ENCODE peak calls at places on chromosomes 5 and 9, in five cellular contexts. One of them, this sample, is unnamed.

GRCh38 chr9:96509026-96509425 is 59.1 kb downstream of the HABP4 start:
- DNase-seq in K562: no peak
- DNase-seq in AG10803: no peak
- DNase-seq in OCI-LY7: no peak
- DNase-seq in stomach: no peak
- DNase-seq in this sample: no peak

GRCh38 chr5:83306572-83307241 is 164.8 kb upstream of the VCAN start:
- DNase-seq in K562: no peak
- DNase-seq in AG10803: peak; percentile 90
- DNase-seq in OCI-LY7: no peak
- DNase-seq in stomach: peak; percentile 29
- DNase-seq in this sample: peak; percentile 76

GRCh38 chr9:89387970-89388867 is 69.9 kb downstream of the SECISBP2 start:
- DNase-seq in K562: no peak
- DNase-seq in AG10803: peak; percentile 95
- DNase-seq in OCI-LY7: no peak
- DNase-seq in stomach: peak; percentile 42
- DNase-seq in this sample: peak; percentile 11

GRCh38 chr5:149733129-149733900 is 3.2 kb downstream of the PPARGC1B start:
- DNase-seq in K562: no peak
- DNase-seq in AG10803: no peak
- DNase-seq in OCI-LY7: no peak
- DNase-seq in stomach: no peak
- DNase-seq in this sample: no peak

GRCh38 chr5:109102291-109102690 is 307.5 kb downstream of the PJA2 start:
- DNase-seq in K562: no peak
- DNase-seq in AG10803: peak; percentile 11
- DNase-seq in OCI-LY7: no peak
- DNase-seq in stomach: no peak
- DNase-seq in this sample: no peak

GRCh38 chr5:113034182-113034773 is 57.7 kb downstream of the DCP2 start:
- DNase-seq in K562: no peak
- DNase-seq in AG10803: peak; percentile 92
- DNase-seq in OCI-LY7: no peak
- DNase-seq in stomach: no peak
- DNase-seq in this sample: peak; percentile 92

GRCh38 chr9:75834878-75835277 is 55.6 kb upstream of the PCSK5 start:
- DNase-seq in K562: no peak
- DNase-seq in AG10803: no peak
- DNase-seq in OCI-LY7: no peak
- DNase-seq in stomach: no peak
- DNase-seq in this sample: no peak

GRCh38 chr9:69570091-69570451 is 102.1 kb downstream of the APBA1 start:
- DNase-seq in K562: no peak
- DNase-seq in AG10803: no peak
- DNase-seq in OCI-LY7: no peak
- DNase-seq in stomach: no peak
- DNase-seq in this sample: no peak

GRCh38 chr9:99436636-99437035 is 214.6 kb downstream of the SEC61B start:
- DNase-seq in K562: no peak
- DNase-seq in AG10803: peak; percentile 63
- DNase-seq in OCI-LY7: no peak
- DNase-seq in stomach: no peak
- DNase-seq in this sample: no peak

GRCh38 chr5:23507278-23507685 is at the start of gene PRDM9:
- DNase-seq in K562: peak; percentile 7
- DNase-seq in AG10803: no peak
- DNase-seq in OCI-LY7: no peak
- DNase-seq in stomach: no peak
- DNase-seq in this sample: no peak

DNA sequence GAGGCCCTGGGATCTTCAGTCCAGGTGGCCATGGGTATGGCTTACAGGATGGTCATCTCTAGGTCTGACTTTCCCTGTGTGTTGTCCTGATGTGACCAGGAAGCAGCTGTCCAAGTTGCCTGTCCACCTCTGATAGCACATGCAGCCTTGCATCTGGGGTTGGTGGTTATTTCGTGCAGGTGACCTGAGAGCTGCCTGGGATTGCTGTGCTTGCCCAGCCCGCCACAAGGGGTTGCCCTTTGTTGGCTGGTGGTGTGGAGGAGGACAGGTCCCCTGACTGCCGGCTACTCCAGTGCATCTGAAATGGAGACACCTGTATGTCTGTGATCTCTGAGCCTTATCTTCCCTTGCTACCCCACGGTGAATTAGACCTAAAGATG is 212.6 kb downstream of the ARHGAP26 start:
- DNase-seq in K562: peak; percentile 25
- DNase-seq in AG10803: no peak
- DNase-seq in OCI-LY7: peak; percentile 62
- DNase-seq in stomach: no peak
- DNase-seq in this sample: no peak
- TF ChIP-seq CTCF in K562: peak; percentile 45
- TF ChIP-seq CTCF in AG10803: no peak
- TF ChIP-seq CTCF in OCI-LY7: peak; percentile 62
- TF ChIP-seq CTCF in stomach: no peak
- TF ChIP-seq CTCF in this sample: peak; percentile 49

DNA sequence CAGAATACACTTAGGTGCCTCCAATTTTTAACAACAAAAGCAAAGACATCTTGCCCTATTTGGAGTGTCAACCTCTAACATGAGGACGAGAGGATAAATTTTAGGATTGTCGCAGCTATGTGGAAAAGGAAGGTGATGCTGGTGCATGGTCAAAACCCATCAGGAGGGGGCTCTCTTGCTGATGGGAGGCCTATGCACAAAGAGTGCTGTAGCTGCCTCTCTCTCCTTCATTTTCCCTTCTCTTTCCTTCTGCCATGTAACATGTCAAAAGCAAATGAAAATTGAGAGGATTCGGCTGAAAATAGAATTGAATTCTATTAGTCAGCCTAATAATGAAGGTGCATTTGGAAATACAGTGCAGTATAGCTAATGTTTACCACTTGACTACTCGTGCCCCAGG is 578.7 kb upstream of the ZNF462 start:
- DNase-seq in K562: no peak
- DNase-seq in AG10803: no peak
- DNase-seq in OCI-LY7: no peak
- DNase-seq in stomach: no peak
- DNase-seq in this sample: no peak
- TF ChIP-seq CTCF in K562: no peak
- TF ChIP-seq CTCF in AG10803: peak; percentile 28
- TF ChIP-seq CTCF in OCI-LY7: peak; percentile 19
- TF ChIP-seq CTCF in stomach: no peak
- TF ChIP-seq CTCF in this sample: no peak

DNA sequence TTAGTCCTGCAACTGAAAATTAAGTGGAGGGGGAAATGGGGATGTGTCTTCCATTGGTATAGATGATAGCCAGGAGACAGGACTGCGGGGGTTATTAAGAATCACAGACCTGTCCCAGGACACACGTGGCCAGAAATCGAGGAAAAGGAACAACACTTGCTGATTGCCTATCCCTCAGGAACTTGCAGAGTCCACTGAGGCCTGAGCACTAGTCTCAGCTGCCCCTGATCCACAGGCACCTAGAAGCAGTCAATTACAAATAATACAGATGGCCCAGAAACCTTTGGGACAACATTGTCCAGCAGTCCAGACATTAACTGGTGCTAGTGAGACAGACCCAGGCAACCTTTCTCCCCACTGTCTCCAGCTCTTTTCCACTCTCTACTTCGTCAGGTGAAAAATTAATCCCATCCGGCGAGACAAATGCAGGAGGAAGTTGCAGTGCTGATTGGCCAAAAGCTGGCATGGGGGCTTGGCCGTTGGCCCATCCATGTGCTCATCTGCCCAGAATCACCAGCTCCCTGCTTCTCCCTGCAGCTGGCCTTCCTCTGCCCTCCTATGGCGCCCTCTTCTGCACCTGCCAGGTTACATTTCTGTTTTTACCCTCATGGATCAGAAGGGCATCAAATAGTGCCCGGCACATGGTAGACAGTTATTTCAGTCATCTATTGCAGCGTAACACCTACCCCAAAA is 3.5 kb upstream of the B4GALT1 start:
- DNase-seq in K562: no peak
- DNase-seq in AG10803: no peak
- DNase-seq in OCI-LY7: peak; percentile 35
- DNase-seq in stomach: peak; percentile 38
- DNase-seq in this sample: no peak
- TF ChIP-seq CTCF in K562: no peak
- TF ChIP-seq CTCF in AG10803: peak; percentile 20
- TF ChIP-seq CTCF in OCI-LY7: peak; percentile 72
- TF ChIP-seq CTCF in stomach: no peak
- TF ChIP-seq CTCF in this sample: peak; percentile 66

GRCh38 chr9:77015291-77016048 is 4.0 kb upstream of the FOXB2 start:
- DNase-seq in K562: no peak
- DNase-seq in AG10803: no peak
- DNase-seq in OCI-LY7: no peak
- DNase-seq in stomach: no peak
- DNase-seq in this sample: no peak

GRCh38 chr9:77013932-77014596 is 5.4 kb upstream of the FOXB2 start:
- DNase-seq in K562: no peak
- DNase-seq in AG10803: no peak
- DNase-seq in OCI-LY7: no peak
- DNase-seq in stomach: no peak
- DNase-seq in this sample: no peak

GRCh38 chr9:77016111-77016525 is 3.3 kb upstream of the FOXB2 start:
- DNase-seq in K562: no peak
- DNase-seq in AG10803: no peak
- DNase-seq in OCI-LY7: no peak
- DNase-seq in stomach: no peak
- DNase-seq in this sample: no peak

GRCh38 chr9:77013186-77013931 is 6.1 kb upstream of the FOXB2 start:
- DNase-seq in K562: no peak
- DNase-seq in AG10803: no peak
- DNase-seq in OCI-LY7: no peak
- DNase-seq in stomach: no peak
- DNase-seq in this sample: no peak

DNA sequence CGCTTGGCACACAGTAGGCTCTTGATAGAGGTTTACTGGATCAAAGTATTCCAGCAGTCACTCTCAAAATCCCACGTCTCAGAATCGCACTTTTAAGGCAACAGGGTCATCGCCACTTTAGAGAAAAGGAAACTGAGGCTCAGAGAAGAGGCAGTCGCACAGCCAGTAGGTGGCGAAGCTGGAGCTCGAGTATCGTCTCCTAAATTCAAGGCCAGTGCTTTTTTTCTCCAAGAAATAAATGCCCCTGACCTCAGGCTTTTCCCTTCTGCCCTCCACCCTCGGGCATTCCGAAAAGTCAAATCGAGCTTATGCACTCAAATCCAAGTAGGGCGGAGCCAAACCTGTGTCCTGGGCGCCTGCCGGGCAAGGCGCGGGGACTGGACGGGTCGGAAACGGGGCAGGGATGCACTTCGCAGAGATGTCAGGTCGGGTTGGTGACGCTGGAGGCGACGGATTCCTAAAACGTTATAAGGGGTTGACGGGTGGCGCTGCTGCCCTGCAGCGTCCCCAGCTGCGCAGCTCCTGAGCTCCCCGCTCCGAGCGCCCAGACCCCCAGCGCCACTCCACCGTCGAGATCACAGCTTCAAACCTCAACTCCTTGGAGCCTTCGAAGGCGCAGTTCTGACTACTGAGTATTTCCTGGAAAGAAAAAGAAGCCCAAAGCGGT is 4.7 kb upstream of the FOXB2 start:
- DNase-seq in K562: no peak
- DNase-seq in AG10803: no peak
- DNase-seq in OCI-LY7: no peak
- DNase-seq in stomach: no peak
- DNase-seq in this sample: no peak
- TF ChIP-seq CTCF in K562: no peak
- TF ChIP-seq CTCF in AG10803: peak; percentile 39
- TF ChIP-seq CTCF in OCI-LY7: peak; percentile 10
- TF ChIP-seq CTCF in stomach: no peak
- TF ChIP-seq CTCF in this sample: peak; percentile 57

GRCh38 chr9:129282308-129283211 is 104.5 kb upstream of the IER5L start:
- DNase-seq in K562: no peak
- DNase-seq in AG10803: no peak
- DNase-seq in OCI-LY7: no peak
- DNase-seq in stomach: no peak
- DNase-seq in this sample: no peak

GRCh38 chr9:129281506-129282145 is 103.6 kb upstream of the IER5L start:
- DNase-seq in K562: no peak
- DNase-seq in AG10803: no peak
- DNase-seq in OCI-LY7: no peak
- DNase-seq in stomach: no peak
- DNase-seq in this sample: no peak

GRCh38 chr9:129284607-129285291 is 106.7 kb upstream of the IER5L start:
- DNase-seq in K562: peak; percentile 4
- DNase-seq in AG10803: no peak
- DNase-seq in OCI-LY7: peak; percentile 66
- DNase-seq in stomach: no peak
- DNase-seq in this sample: no peak

GRCh38 chr9:129283705-129284606 is 105.9 kb upstream of the IER5L start:
- DNase-seq in K562: no peak
- DNase-seq in AG10803: no peak
- DNase-seq in OCI-LY7: no peak
- DNase-seq in stomach: no peak
- DNase-seq in this sample: no peak

GRCh38 chr9:129283290-129283691 is 105.2 kb upstream of the IER5L start:
- DNase-seq in K562: no peak
- DNase-seq in AG10803: no peak
- DNase-seq in OCI-LY7: no peak
- DNase-seq in stomach: no peak
- DNase-seq in this sample: no peak
- TF ChIP-seq CTCF in K562: no peak
- TF ChIP-seq CTCF in AG10803: no peak
- TF ChIP-seq CTCF in OCI-LY7: no peak
- TF ChIP-seq CTCF in stomach: no peak
- TF ChIP-seq CTCF in this sample: no peak

DNA sequence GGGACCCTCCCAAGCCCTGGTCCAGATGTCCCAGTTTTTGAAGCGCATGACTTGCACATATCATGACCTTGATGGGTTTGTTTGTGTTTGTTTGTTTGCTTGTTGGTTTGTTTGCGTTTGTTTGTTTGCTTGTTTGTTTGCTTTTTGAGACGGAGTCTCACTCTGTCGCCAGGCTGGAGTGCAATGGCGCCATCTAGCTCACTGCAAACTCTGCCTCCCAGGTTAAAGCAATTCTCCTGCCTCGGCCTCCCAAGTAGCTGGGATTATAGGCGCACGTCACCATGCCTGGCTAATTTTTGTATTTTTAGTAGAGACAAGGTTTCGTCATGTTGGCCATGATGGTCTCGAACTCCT is 13.0 kb upstream of the UBAC1 start:
- DNase-seq in K562: no peak
- DNase-seq in AG10803: no peak
- DNase-seq in OCI-LY7: no peak
- DNase-seq in stomach: no peak
- DNase-seq in this sample: no peak
- TF ChIP-seq CTCF in K562: peak; percentile 43
- TF ChIP-seq CTCF in AG10803: no peak
- TF ChIP-seq CTCF in OCI-LY7: peak; percentile 56
- TF ChIP-seq CTCF in stomach: no peak
- TF ChIP-seq CTCF in this sample: peak; percentile 16

This sample was measured in HFFc6.